ENCODE peak calls at places on chromosomes 13 and 19, in six cellular contexts. One of them, this sample, is unnamed.

GRCh38 chr13:31050486-31051400 is 111.0 kb downstream of the HSPH1 start:
- DNase-seq in H9: no peak
- DNase-seq in H1: no peak
- DNase-seq in mesenchymal stem cell: peak
- DNase-seq in trophoblast cell: no peak
- DNase-seq in IMR-90: peak
- DNase-seq in this sample: no peak

GRCh38 chr13:77196052-77196618 is 130.8 kb downstream of the MYCBP2 start:
- DNase-seq in mesenchymal stem cell: peak
- DNase-seq in H1: no peak
- DNase-seq in H9: no peak
- DNase-seq in trophoblast cell: no peak
- DNase-seq in IMR-90: no peak
- DNase-seq in this sample: no peak

GRCh38 chr13:41639955-41640780 is 182.8 kb downstream of the RGCC start:
- DNase-seq in mesenchymal stem cell: peak
- DNase-seq in trophoblast cell: no peak
- DNase-seq in H1: no peak
- DNase-seq in H9: no peak
- DNase-seq in IMR-90: no peak
- DNase-seq in this sample: no peak

GRCh38 chr13:47334173-47334572 is 437.3 kb upstream of the HTR2A start:
- DNase-seq in mesenchymal stem cell: peak
- DNase-seq in H9: no peak
- DNase-seq in IMR-90: peak
- DNase-seq in trophoblast cell: no peak
- DNase-seq in H1: no peak
- DNase-seq in this sample: no peak

GRCh38 chr19:16893686-16893990 is 4.8 kb downstream of the F2RL3 start:
- DNase-seq in H1: no peak
- DNase-seq in trophoblast cell: no peak
- DNase-seq in IMR-90: no peak
- DNase-seq in mesenchymal stem cell: peak
- DNase-seq in H9: no peak
- DNase-seq in this sample: no peak

GRCh38 chr19:10420444-10421239 is at the start of gene PDE4A:
- DNase-seq in IMR-90: no peak
- DNase-seq in H1: no peak
- DNase-seq in trophoblast cell: no peak
- DNase-seq in mesenchymal stem cell: peak
- DNase-seq in H9: peak
- DNase-seq in this sample: no peak

GRCh38 chr13:70829748-70830147 is 721.5 kb upstream of the KLHL1 start:
- DNase-seq in mesenchymal stem cell: no peak
- DNase-seq in IMR-90: no peak
- DNase-seq in H9: no peak
- DNase-seq in H1: no peak
- DNase-seq in trophoblast cell: no peak
- DNase-seq in this sample: no peak

GRCh38 chr13:42364613-42365000 is 92.7 kb downstream of the AKAP11 start:
- DNase-seq in IMR-90: no peak
- DNase-seq in trophoblast cell: no peak
- DNase-seq in mesenchymal stem cell: peak
- DNase-seq in H1: no peak
- DNase-seq in H9: no peak
- DNase-seq in this sample: peak

GRCh38 chr19:32570081-32570785 is 10.8 kb upstream of the PDCD5 start:
- DNase-seq in IMR-90: peak
- DNase-seq in H1: no peak
- DNase-seq in H9: peak
- DNase-seq in mesenchymal stem cell: peak
- DNase-seq in trophoblast cell: peak
- DNase-seq in this sample: peak

GRCh38 chr19:33569822-33570221 is 48.2 kb upstream of the PEPD start:
- DNase-seq in trophoblast cell: no peak
- DNase-seq in IMR-90: no peak
- DNase-seq in H9: no peak
- DNase-seq in H1: no peak
- DNase-seq in mesenchymal stem cell: no peak
- DNase-seq in this sample: peak

GRCh38 chr13:31538067-31539042 is 201.0 kb upstream of the RXFP2 start:
- DNase-seq in H9: no peak
- DNase-seq in mesenchymal stem cell: peak
- DNase-seq in trophoblast cell: no peak
- DNase-seq in H1: no peak
- DNase-seq in IMR-90: peak
- DNase-seq in this sample: no peak

GRCh38 chr13:100671389-100672182 is 3.0 kb downstream of the TMTC4 start:
- DNase-seq in IMR-90: no peak
- DNase-seq in mesenchymal stem cell: no peak
- DNase-seq in H9: no peak
- DNase-seq in trophoblast cell: no peak
- DNase-seq in H1: no peak
- DNase-seq in this sample: no peak

GRCh38 chr19:49217382-49217781 is 59.8 kb downstream of the TRPM4 start:
- DNase-seq in H9: no peak
- DNase-seq in trophoblast cell: no peak
- DNase-seq in H1: no peak
- DNase-seq in mesenchymal stem cell: peak
- DNase-seq in IMR-90: peak
- DNase-seq in this sample: no peak

GRCh38 chr13:22422023-22422422 is 751.1 kb downstream of the FGF9 start:
- DNase-seq in H9: no peak
- DNase-seq in H1: no peak
- DNase-seq in trophoblast cell: no peak
- DNase-seq in IMR-90: no peak
- DNase-seq in mesenchymal stem cell: no peak
- DNase-seq in this sample: no peak

GRCh38 chr13:76711515-76712182 is 174.6 kb downstream of the KCTD12 start:
- DNase-seq in trophoblast cell: peak
- DNase-seq in H1: no peak
- DNase-seq in mesenchymal stem cell: peak
- DNase-seq in IMR-90: peak
- DNase-seq in H9: no peak
- DNase-seq in this sample: no peak

GRCh38 chr13:78317030-78317429 is 286.3 kb downstream of the POU4F1 start:
- DNase-seq in H1: no peak
- DNase-seq in mesenchymal stem cell: no peak
- DNase-seq in trophoblast cell: no peak
- DNase-seq in IMR-90: no peak
- DNase-seq in H9: no peak
- DNase-seq in this sample: peak

GRCh38 chr13:98309569-98310335 is 132.7 kb upstream of the RNF113B start:
- DNase-seq in trophoblast cell: no peak
- DNase-seq in H9: no peak
- DNase-seq in IMR-90: no peak
- DNase-seq in mesenchymal stem cell: no peak
- DNase-seq in H1: no peak
- DNase-seq in this sample: no peak

GRCh38 chr13:44068169-44068568 is 188.5 kb downstream of the LACC1 start:
- DNase-seq in IMR-90: peak
- DNase-seq in H1: no peak
- DNase-seq in trophoblast cell: peak
- DNase-seq in H9: no peak
- DNase-seq in mesenchymal stem cell: no peak
- DNase-seq in this sample: no peak

GRCh38 chr13:86900906-86901305 is 770.3 kb upstream of the SLITRK5 start:
- DNase-seq in H9: no peak
- DNase-seq in mesenchymal stem cell: no peak
- DNase-seq in H1: no peak
- DNase-seq in trophoblast cell: no peak
- DNase-seq in IMR-90: no peak
- DNase-seq in this sample: no peak

GRCh38 chr13:100523437-100523836 is 65.2 kb downstream of the GGACT start:
- DNase-seq in trophoblast cell: no peak
- DNase-seq in H1: no peak
- DNase-seq in H9: no peak
- DNase-seq in IMR-90: no peak
- DNase-seq in mesenchymal stem cell: no peak
- DNase-seq in this sample: no peak

GRCh38 chr13:18964942-18965341 is 216.7 kb downstream of the TUBA3C start:
- DNase-seq in trophoblast cell: no peak
- DNase-seq in mesenchymal stem cell: no peak
- DNase-seq in H1: no peak
- DNase-seq in H9: no peak
- DNase-seq in IMR-90: no peak
- DNase-seq in this sample: no peak

GRCh38 chr19:50461066-50461875 is 15.0 kb upstream of the EMC10 start:
- DNase-seq in mesenchymal stem cell: peak
- DNase-seq in H1: no peak
- DNase-seq in H9: peak
- DNase-seq in trophoblast cell: peak
- DNase-seq in IMR-90: peak
- DNase-seq in this sample: peak

GRCh38 chr19:38682195-38682867 is 34.9 kb downstream of the ACTN4 start:
- DNase-seq in mesenchymal stem cell: no peak
- DNase-seq in trophoblast cell: no peak
- DNase-seq in IMR-90: no peak
- DNase-seq in H1: no peak
- DNase-seq in H9: no peak
- DNase-seq in this sample: no peak
- H2AK5ac ChIP-seq in mesenchymal stem cell: peak
- H2AK5ac ChIP-seq in trophoblast cell: peak
- H2AK5ac ChIP-seq in IMR-90: peak
- H2AK5ac ChIP-seq in H1: peak
- H2AK5ac ChIP-seq in H9: peak
- H2AK5ac ChIP-seq in this sample: no peak

DNA sequence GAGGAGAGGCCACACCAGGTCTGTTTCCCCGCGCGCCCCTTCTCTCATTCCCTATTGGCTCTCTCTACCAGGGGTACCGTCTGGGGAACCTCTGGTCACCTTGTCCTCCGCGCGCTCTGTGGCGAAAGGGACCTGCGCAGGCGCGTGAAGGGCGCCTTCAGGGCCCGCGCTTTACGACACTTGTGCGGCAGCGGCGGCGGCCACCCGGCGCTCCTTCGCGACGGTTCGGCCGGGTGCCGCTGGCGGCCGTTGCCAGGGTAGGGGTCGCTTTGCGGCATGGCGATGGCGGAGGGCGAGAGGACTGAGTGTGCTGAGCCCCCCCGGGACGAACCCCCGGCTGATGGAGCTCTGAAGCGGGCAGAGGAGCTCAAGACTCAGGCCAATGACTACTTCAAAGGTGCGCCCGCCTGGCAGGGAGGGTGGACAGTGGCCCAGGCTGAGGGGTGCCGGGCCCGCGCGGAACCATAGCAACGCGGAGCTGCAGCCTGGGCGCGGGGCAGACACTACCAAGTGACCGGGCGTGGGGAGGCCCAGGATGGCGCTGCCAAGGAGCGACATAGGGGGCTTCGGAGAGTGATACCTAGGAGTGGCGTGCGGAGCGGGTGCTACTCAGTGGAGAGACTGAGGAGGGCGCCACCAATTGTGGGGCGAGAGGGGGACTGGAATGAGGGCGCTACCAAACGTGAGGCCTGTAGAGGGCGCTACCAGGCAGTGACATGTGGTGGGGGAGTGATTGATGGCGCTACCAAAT is at the start of gene PPP5C:
- DNase-seq in H9: peak
- DNase-seq in H1: peak
- DNase-seq in trophoblast cell: peak
- DNase-seq in mesenchymal stem cell: peak
- DNase-seq in IMR-90: peak
- DNase-seq in this sample: peak
- H2AFZ ChIP-seq in H9: no peak
- H2AFZ ChIP-seq in H1: peak
- H2AFZ ChIP-seq in trophoblast cell: peak
- H2AFZ ChIP-seq in mesenchymal stem cell: peak
- H2AFZ ChIP-seq in IMR-90: peak
- H2AFZ ChIP-seq in this sample: peak

DNA sequence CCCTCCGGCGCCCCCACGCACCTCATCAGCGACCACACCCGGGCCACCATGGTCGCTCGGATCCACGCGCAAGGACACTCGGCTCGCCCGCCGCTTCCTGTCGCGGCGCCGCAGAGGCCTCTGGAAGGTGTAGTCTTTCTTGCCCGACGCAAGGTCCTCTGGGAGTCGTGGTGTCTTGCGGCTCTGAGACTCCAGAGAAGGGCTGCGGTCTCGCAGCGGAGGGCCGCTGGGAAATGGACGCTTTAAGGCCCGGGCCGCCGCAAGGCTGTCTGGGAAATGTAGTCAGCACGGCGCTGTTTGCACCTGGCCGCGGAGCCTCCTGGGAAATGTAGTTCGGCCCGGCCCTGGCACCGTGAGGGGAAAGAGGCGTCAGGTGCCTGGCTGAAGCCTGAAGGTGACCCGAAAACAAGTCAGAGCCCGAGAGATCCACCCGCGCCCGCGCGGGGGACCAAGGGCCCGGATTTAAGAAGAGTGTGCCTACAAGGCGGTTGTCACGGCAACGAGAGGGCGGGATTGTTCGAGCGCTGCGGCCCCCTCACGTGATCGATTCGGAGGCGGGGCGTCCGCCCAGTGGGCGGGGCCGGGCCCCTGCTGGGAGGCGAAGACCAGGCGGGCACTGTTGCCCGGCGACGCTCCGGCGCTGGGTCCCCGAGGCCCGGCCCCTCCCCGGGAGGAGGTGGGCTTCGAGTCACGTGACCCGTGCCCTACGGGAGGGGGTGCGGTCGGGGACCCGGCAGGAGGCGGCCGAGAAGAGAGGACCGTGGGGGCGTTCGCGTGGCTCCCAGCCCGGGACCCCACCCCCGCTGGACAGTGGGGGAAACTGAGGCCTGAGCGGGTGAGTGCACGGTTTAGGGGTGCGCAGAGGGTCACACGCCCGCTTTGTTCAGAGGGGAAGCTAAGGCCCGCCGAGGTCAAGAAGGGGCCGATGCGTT is at the start of the genes HSD11B1L and MICOS13:
- DNase-seq in mesenchymal stem cell: peak
- DNase-seq in H9: peak
- DNase-seq in H1: peak
- DNase-seq in trophoblast cell: peak
- DNase-seq in IMR-90: peak
- DNase-seq in this sample: peak
- H2AK5ac ChIP-seq in mesenchymal stem cell: peak
- H2AK5ac ChIP-seq in H9: no peak
- H2AK5ac ChIP-seq in H1: peak
- H2AK5ac ChIP-seq in trophoblast cell: peak
- H2AK5ac ChIP-seq in IMR-90: peak
- H2AK5ac ChIP-seq in this sample: peak

GRCh38 chr19:5338661-5339469 is 1.7 kb downstream of the PTPRS start:
- DNase-seq in IMR-90: no peak
- DNase-seq in H1: peak
- DNase-seq in trophoblast cell: no peak
- DNase-seq in mesenchymal stem cell: no peak
- DNase-seq in H9: peak
- DNase-seq in this sample: peak

GRCh38 chr19:5339950-5340636 is 519 bp downstream of the PTPRS start:
- DNase-seq in H9: no peak
- DNase-seq in IMR-90: no peak
- DNase-seq in H1: no peak
- DNase-seq in trophoblast cell: no peak
- DNase-seq in mesenchymal stem cell: no peak
- DNase-seq in this sample: peak

GRCh38 chr19:5337886-5338595 is 2.6 kb downstream of the PTPRS start:
- DNase-seq in mesenchymal stem cell: no peak
- DNase-seq in trophoblast cell: no peak
- DNase-seq in IMR-90: no peak
- DNase-seq in H9: no peak
- DNase-seq in H1: no peak
- DNase-seq in this sample: no peak

GRCh38 chr19:5340637-5341447 is at the start of gene PTPRS:
- DNase-seq in H1: peak
- DNase-seq in trophoblast cell: peak
- DNase-seq in mesenchymal stem cell: peak
- DNase-seq in H9: peak
- DNase-seq in IMR-90: peak
- DNase-seq in this sample: peak

GRCh38 chr19:5339470-5339949 is 1.1 kb downstream of the PTPRS start:
- DNase-seq in trophoblast cell: no peak
- DNase-seq in H1: no peak
- DNase-seq in mesenchymal stem cell: no peak
- DNase-seq in IMR-90: no peak
- DNase-seq in H9: no peak
- DNase-seq in this sample: no peak
- H2AFZ ChIP-seq in trophoblast cell: peak
- H2AFZ ChIP-seq in H1: no peak
- H2AFZ ChIP-seq in mesenchymal stem cell: no peak
- H2AFZ ChIP-seq in IMR-90: peak
- H2AFZ ChIP-seq in H9: no peak
- H2AFZ ChIP-seq in this sample: peak